ENCODE peak calls at places on chromosomes 6 and 20, in four cellular contexts. P, Y, E and I are unnamed samples. For H3K36me3, the result is how much of the 10 kb centered on the place peaks cover.

GRCh38 chr20:52683761-52684160 is 288.4 kb upstream of the TSHZ2 start:
- DNase-seq in P (no peak), Y (no peak), E (no peak), I (no peak)

GRCh38 chr20:16020971-16021370 is 552.3 kb downstream of the KIF16B start:
- DNase-seq in P (no peak), Y (no peak), E (no peak), I (peak)

GRCh38 chr6:82843291-82843885 is 222.3 kb downstream of the UBE3D start:
- DNase-seq in P (no peak), Y (no peak), E (no peak), I (no peak)

GRCh38 chr6:62103186-62103859 is 182.7 kb downstream of the KHDRBS2 start:
- DNase-seq in P (no peak), Y (no peak), E (no peak), I (no peak)

GRCh38 chr20:25992146-25992545 is 295.5 kb upstream of the ZNF337 start:
- DNase-seq in P (no peak), Y (no peak), E (no peak), I (no peak)

GRCh38 chr6:36666726-36667591 is 11.6 kb upstream of the CDKN1A start:
- DNase-seq in P (peak), Y (peak), E (no peak), I (peak)

GRCh38 chr20:1900321-1900791 is 5.1 kb downstream of the SIRPA start:
- DNase-seq in P (peak), Y (peak), E (peak), I (peak)

GRCh38 chr20:37411408-37412306 is 65.7 kb downstream of the SRC start:
- DNase-seq in P (no peak), Y (no peak), E (no peak), I (no peak)

GRCh38 chr6:31952140-31952805 is 6.4 kb downstream of the CFB start:
- DNase-seq in P (peak), Y (peak), E (no peak), I (no peak)

GRCh38 chr6:19795211-19795610 is 42.0 kb upstream of the ID4 start:
- DNase-seq in P (no peak), Y (no peak), E (no peak), I (no peak)

GRCh38 chr20:62501801-62502495 is 26.2 kb upstream of the GATA5 start:
- DNase-seq in P (no peak), Y (no peak), E (peak), I (peak)

GRCh38 chr6:21732731-21733130 is 139.2 kb downstream of the SOX4 start:
- DNase-seq in P (no peak), Y (no peak), E (no peak), I (no peak)

GRCh38 chr20:20713244-20713765 is 861 bp upstream of the RALGAPA2 start:
- DNase-seq in P (no peak), Y (no peak), E (no peak), I (no peak)

GRCh38 chr6:125231574-125232343 is 70.0 kb downstream of the HDDC2 start:
- DNase-seq in P (no peak), Y (no peak), E (no peak), I (no peak)

GRCh38 chr6:86256615-86257187 is 614.0 kb upstream of the SYNCRIP start:
- DNase-seq in P (no peak), Y (no peak), E (no peak), I (no peak)

GRCh38 chr6:14858808-14859207 is 387.1 kb upstream of the JARID2 start:
- DNase-seq in P (no peak), Y (no peak), E (no peak), I (no peak)

GRCh38 chr6:134020968-134021367 is 31.5 kb downstream of the SLC2A12 start:
- DNase-seq in P (no peak), Y (no peak), E (no peak), I (no peak)

GRCh38 chr6:106077170-106077569 is 9.0 kb upstream of the PRDM1 start:
- DNase-seq in P (no peak), Y (no peak), E (no peak), I (no peak)

GRCh38 chr6:40999498-41000070 is 39.4 kb downstream of the UNC5CL start:
- DNase-seq in P (peak), Y (peak), E (no peak), I (no peak)

GRCh38 chr6:131368077-131368911 is 204.7 kb upstream of the ARG1 start:
- DNase-seq in P (no peak), Y (no peak), E (no peak), I (no peak)
- H3K4me3 ChIP-seq in P (no peak), Y (no peak), E (no peak), I (no peak)

GRCh38 chr20:51120438-51120837 is 97.5 kb upstream of the KCNG1 start:
- DNase-seq in P (no peak), Y (no peak), E (no peak), I (no peak)

GRCh38 chr20:51119914-51120313 is 97.0 kb upstream of the KCNG1 start:
- DNase-seq in P (no peak), Y (no peak), E (no peak), I (no peak)

GRCh38 chr20:51118216-51118615 is 95.3 kb upstream of the KCNG1 start:
- DNase-seq in P (no peak), Y (no peak), E (no peak), I (no peak)

GRCh38 chr20:51118985-51119527 is 96.1 kb upstream of the KCNG1 start:
- DNase-seq in P (no peak), Y (no peak), E (no peak), I (no peak)

DNA sequence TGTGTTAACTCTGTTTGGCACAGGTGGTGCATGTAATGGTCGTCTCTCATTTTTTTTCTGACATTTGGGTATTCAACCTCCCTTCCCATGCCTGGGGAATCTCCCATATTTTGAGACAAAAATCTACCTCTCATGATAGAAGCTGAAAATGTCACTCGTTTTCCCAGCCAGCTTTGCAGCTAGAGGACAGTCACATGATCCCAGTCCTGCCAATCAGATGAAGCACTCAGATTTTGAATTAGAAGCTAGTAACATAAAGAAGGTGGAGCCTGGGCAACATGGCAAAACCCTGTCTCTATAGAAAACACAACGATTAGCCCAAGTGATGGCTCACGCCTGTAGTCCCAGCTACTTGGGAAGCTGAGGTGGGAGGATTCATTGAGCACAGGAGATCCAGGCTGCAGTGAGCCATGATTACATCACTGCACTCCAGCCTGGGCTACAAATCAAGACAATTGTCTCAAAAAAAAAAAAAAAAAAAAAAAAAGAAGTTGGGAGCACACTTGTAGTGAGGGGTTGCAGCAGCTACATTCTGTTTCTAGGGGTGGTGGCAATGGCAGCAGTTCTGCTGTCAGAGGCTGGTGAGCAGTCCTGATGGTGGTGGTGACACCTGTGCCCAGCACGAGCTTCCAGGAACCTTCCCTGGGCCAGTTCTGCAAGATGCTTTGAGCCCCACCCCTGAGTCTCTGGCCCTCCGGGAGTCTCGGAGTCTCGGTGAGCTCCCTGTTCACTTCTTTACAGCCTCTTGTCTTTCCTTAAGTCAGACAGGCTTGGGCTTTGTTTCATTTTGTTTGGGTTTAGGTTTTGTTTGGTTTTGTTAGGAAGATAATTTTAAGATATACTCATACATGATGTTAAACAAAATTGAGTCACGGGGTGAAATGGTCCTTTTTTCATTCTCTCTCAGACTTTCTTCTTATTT is 94.1 kb upstream of the KCNG1 start:
- DNase-seq in P (peak), Y (no peak), E (no peak), I (no peak)
- H3K36me3 ChIP-seq in P (under half), Y (under half), E (under half), I (under half)

DNA sequence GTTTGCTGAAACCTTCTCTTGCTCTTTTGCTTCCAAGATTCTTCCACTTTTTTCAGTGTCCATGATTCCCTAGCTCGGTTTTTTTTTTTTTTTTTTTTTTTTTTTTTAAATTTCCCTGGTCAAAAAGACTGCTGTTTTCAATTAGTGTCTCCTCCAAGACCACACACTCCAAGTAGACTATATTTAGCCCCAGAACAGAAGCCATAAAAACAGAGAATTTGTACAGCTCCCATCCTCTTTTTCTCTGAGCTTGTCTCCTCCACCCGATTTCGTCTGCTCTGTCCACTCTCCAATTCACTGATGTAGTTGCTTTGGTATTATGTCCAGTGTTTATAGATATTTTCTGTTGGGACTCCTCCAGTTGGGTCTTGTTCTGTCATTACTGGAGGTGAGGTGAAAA is 37.6 kb downstream of the RSPH3 start:
- DNase-seq in P (no peak), Y (no peak), E (no peak), I (no peak)
- H3K4me3 ChIP-seq in P (no peak), Y (no peak), E (no peak), I (no peak)

GRCh38 chr20:34420146-34420545 is 57.1 kb downstream of the ITCH start:
- DNase-seq in P (no peak), Y (no peak), E (no peak), I (no peak)

GRCh38 chr20:34415079-34415478 is 52.0 kb downstream of the ITCH start:
- DNase-seq in P (no peak), Y (no peak), E (no peak), I (no peak)

GRCh38 chr20:34426026-34426425 is 63.0 kb downstream of the ITCH start:
- DNase-seq in P (no peak), Y (no peak), E (no peak), I (no peak)

GRCh38 chr20:34421766-34422466 is 58.8 kb downstream of the ITCH start:
- DNase-seq in P (no peak), Y (no peak), E (no peak), I (no peak)

DNA sequence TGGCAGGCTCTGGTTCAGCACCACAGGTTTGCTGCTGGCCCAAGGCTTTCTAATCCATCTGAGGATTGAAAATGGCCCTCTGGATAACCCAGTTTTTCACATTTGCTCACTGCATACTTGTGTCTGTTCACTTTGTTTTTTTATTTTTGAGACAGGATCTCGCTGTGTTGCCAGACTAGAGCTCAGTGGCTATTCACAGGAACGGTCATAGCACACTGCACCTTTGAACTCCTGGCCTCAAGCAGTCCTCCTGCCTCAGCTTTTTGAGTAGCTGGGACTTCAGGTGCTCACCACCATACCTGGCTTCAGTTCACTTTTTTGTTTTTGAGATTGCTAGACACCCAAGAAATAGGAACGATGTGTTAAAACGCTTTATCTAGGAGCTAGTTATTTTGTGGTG is 57.9 kb downstream of the ITCH start:
- DNase-seq in P (no peak), Y (no peak), E (no peak), I (no peak)
- H3K36me3 ChIP-seq in P (under half), Y (half or more), E (under half), I (under half)

GRCh38 chr20:50789968-50790650 is 4.8 kb upstream of the BCAS4 start:
- DNase-seq in P (no peak), Y (peak), E (no peak), I (no peak)

GRCh38 chr20:50788868-50789125 is 6.1 kb upstream of the BCAS4 start:
- DNase-seq in P (no peak), Y (peak), E (no peak), I (no peak)

GRCh38 chr20:50792708-50793574 is 1.9 kb upstream of the BCAS4 start:
- DNase-seq in P (no peak), Y (no peak), E (no peak), I (no peak)

GRCh38 chr20:50788045-50788867 is 6.6 kb upstream of the BCAS4 start:
- DNase-seq in P (peak), Y (peak), E (peak), I (no peak)

GRCh38 chr20:50790651-50791277 is 4.1 kb upstream of the BCAS4 start:
- DNase-seq in P (peak), Y (peak), E (peak), I (peak)
- H3K4me3 ChIP-seq in P (no peak), Y (peak), E (no peak), I (no peak)

DNA sequence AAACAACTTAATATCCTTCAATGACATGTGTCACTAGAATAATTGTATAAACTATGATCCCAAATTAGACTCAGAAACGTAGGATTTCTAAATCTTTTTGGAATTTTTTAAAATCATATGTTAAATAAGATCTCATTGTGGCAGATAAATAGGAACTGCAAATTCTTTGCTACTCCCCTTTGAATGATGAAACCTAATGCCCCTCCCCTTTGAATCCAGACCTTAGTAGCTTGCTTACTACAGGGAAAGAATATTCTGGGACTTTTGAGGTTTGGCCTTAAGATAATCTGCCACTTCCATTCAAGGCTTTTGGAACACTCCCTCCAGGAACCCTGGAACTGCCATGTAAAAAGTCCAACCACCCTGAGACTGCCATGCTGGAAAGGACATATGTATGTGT is 7.2 kb downstream of the TDP2 start:
- DNase-seq in P (no peak), Y (no peak), E (no peak), I (no peak)
- H3K36me3 ChIP-seq in P (under half), Y (under half), E (under half), I (under half)

DNA sequence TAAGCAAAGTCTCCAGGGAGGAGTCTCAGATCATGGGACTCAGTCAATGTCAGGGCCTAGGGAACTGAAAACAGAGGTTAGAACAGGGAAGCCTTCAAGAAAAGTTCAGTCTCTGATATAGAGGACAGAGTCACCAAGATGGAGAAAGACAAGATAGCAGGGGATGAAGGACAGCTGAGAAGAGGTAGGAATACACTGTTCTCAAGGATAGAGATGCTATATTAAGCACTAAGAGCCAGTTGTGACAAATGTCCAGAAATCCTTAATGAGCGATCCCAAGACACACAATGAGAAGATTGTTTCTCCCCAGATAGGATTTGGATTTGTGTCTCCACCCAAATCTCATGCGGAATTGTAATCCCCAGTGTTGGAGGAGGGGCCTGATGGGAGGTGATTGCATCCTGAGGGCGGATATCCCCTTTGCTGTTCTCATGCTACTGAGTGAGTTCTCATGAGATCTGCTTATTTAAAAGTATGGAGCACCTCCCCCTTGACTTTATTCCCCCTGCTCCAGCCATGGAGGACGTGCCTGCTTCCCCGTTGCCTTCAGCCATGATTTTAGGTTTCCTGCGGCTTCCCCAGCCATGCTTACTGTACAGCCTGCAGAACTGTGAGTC is 168.2 kb downstream of the AKAP7 start:
- DNase-seq in P (no peak), Y (no peak), E (no peak), I (no peak)
- H3K4me3 ChIP-seq in P (no peak), Y (no peak), E (no peak), I (no peak)

GRCh38 chr20:24972341-24972740 is 20.2 kb downstream of the APMAP start:
- DNase-seq in P (peak), Y (peak), E (no peak), I (no peak)
- H3K36me3 ChIP-seq in P (under half), Y (half or more), E (under half), I (under half)

GRCh38 chr6:137849076-137849708 is 17.9 kb upstream of the TNFAIP3 start:
- DNase-seq in P (no peak), Y (no peak), E (no peak), I (no peak)
- H3K4me3 ChIP-seq in P (no peak), Y (peak), E (no peak), I (no peak)

GRCh38 chr6:157648561-157648960 is 174.5 kb upstream of the SNX9 start:
- DNase-seq in P (no peak), Y (peak), E (no peak), I (no peak)

GRCh38 chr6:157647261-157647915 is 175.7 kb upstream of the SNX9 start:
- DNase-seq in P (no peak), Y (peak), E (no peak), I (no peak)

GRCh38 chr6:157650261-157650640 is 172.8 kb upstream of the SNX9 start:
- DNase-seq in P (peak), Y (peak), E (no peak), I (no peak)

GRCh38 chr6:157650801-157651200 is 172.2 kb upstream of the SNX9 start:
- DNase-seq in P (no peak), Y (peak), E (no peak), I (no peak)

GRCh38 chr6:157649311-157650260 is 173.5 kb upstream of the SNX9 start:
- DNase-seq in P (no peak), Y (peak), E (no peak), I (no peak)
- H3K36me3 ChIP-seq in P (under half), Y (under half), E (under half), I (under half)